ENCODE peak calls at places on chromosomes 12 and 14, in five cellular contexts. D is Right ventricle myocardium inferior, N is A549, T is heart right ventricle, H is lower leg skin. B is an unnamed sample.

GRCh38 chr14:81275995-81276698 is 55.4 kb upstream of the GTF2A1 start:
- DNase-seq in D (no peak), N (no peak), T (no peak), H (no peak), B (no peak)

GRCh38 chr12:103102225-103102744 is 144.8 kb downstream of the ASCL1 start:
- DNase-seq in D (no peak), N (no peak), T (no peak), H (no peak), B (no peak)

GRCh38 chr12:14700935-14701334 is 4.5 kb upstream of the GUCY2C start:
- DNase-seq in D (no peak), N (no peak), T (no peak), H (no peak), B (no peak)

GRCh38 chr12:113473942-113474341 is 2.3 kb upstream of the LHX5 start:
- DNase-seq in D (no peak), N (no peak), T (no peak), H (no peak), B (no peak)

GRCh38 chr12:108561852-108562347 is 496 bp upstream of the ISCU start:
- DNase-seq in D (no peak), N (no peak), T (no peak), H (no peak), B (no peak)

GRCh38 chr14:44700184-44700583 is 193.1 kb upstream of the FSCB start:
- DNase-seq in D (no peak), N (no peak), T (no peak), H (no peak), B (no peak)

GRCh38 chr12:120093592-120094355 is 22.8 kb downstream of the RAB35 start:
- DNase-seq in D (peak; percentile 61), N (no peak), T (no peak), H (no peak), B (no peak)

GRCh38 chr12:34294137-34294536 is 271.8 kb downstream of the ALG10 start:
- DNase-seq in D (no peak), N (no peak), T (peak; percentile 1), H (peak; percentile 40), B (no peak)

GRCh38 chr12:119540476-119540875 is 53.1 kb upstream of the TMEM233 start:
- DNase-seq in D (no peak), N (no peak), T (no peak), H (no peak), B (no peak)

GRCh38 chr12:8554451-8555195 is 13.9 kb upstream of the CLEC4E start:
- DNase-seq in D (no peak), N (no peak), T (no peak), H (no peak), B (peak; percentile 16)

GRCh38 chr14:45531022-45531421 is 278.0 kb upstream of the MIS18BP1 start:
- DNase-seq in D (no peak), N (no peak), T (no peak), H (no peak), B (no peak)

B was measured in small intestine.